ENCODE peak calls at places on chromosomes 2 and 18, in five cellular contexts. W, P, B, G and D are unnamed samples.

GRCh38 chr18:74497308-74497640 is 1.1 kb downstream of the CNDP2 start:
- DNase-seq in B (no peak), G (no peak), P (no peak), W (no peak), D (no peak)

GRCh38 chr2:84251651-84252278 is 207.3 kb downstream of the SUCLG1 start:
- DNase-seq in P (no peak), G (no peak), B (no peak), W (no peak), D (no peak)

GRCh38 chr2:216031960-216032689 is 18.8 kb upstream of the MREG start:
- DNase-seq in B (peak; percentile 76), P (no peak), W (no peak), G (no peak), D (no peak)

GRCh38 chr2:21072477-21073242 is 28.8 kb upstream of the APOB start:
- DNase-seq in B (no peak), G (no peak), P (no peak), W (no peak), D (no peak)

GRCh38 chr2:7191927-7192326 is 274.7 kb downstream of the RNF144A start:
- DNase-seq in P (no peak), B (no peak), G (no peak), W (peak; percentile 96), D (no peak)

GRCh38 chr2:98577313-98577712 is 31.0 kb downstream of the COA5 start:
- DNase-seq in B (no peak), P (no peak), W (no peak), G (no peak), D (no peak)

GRCh38 chr18:33735428-33735827 is 157.4 kb downstream of the ASXL3 start:
- DNase-seq in G (no peak), W (no peak), P (no peak), B (no peak), D (no peak)

GRCh38 chr2:222296311-222296736 is 2.5 kb downstream of the PAX3 start:
- DNase-seq in B (no peak), P (no peak), G (no peak), W (no peak), D (no peak)

GRCh38 chr2:40244251-40245010 is 207.5 kb downstream of the SLC8A1 start:
- DNase-seq in B (no peak), W (peak; percentile 84), G (peak; percentile 27), P (peak; percentile 75), D (peak; percentile 55)

GRCh38 chr2:55365303-55365702 is 54.4 kb downstream of the CCDC88A start:
- DNase-seq in G (no peak), B (no peak), W (no peak), P (no peak), D (peak; percentile 8)

GRCh38 chr2:64338910-64339500 is 115.0 kb upstream of the LGALSL start:
- DNase-seq in B (no peak), G (no peak), W (peak; percentile 81), P (no peak), D (no peak)

GRCh38 chr18:35005963-35006577 is 35.1 kb upstream of the MAPRE2 start:
- DNase-seq in G (no peak), P (peak; percentile 80), W (peak; percentile 63), B (peak; percentile 32), D (peak; percentile 80)

GRCh38 chr2:135175177-135175576 is 123.1 kb downstream of the RAB3GAP1 start:
- DNase-seq in B (no peak), W (no peak), P (no peak), G (no peak), D (no peak)

GRCh38 chr18:63974991-63975390 is 5.1 kb downstream of the SERPINB8 start:
- DNase-seq in P (no peak), W (no peak), B (no peak), G (no peak), D (peak; percentile 41)

GRCh38 chr18:31596081-31596872 is 4.6 kb downstream of the TTR start:
- DNase-seq in B (peak; percentile 42), P (no peak), W (no peak), G (no peak), D (no peak)

GRCh38 chr2:190887089-190887488 is 6.5 kb downstream of the GLS start:
- DNase-seq in G (no peak), W (no peak), B (no peak), P (no peak), D (no peak)

GRCh38 chr2:107936427-107937359 is 49.6 kb upstream of the SLC5A7 start:
- DNase-seq in B (no peak), W (no peak), G (no peak), P (no peak), D (peak; percentile 27)

GRCh38 chr2:144914622-144915230 is 394.8 kb upstream of the ZEB2 start:
- DNase-seq in G (no peak), W (no peak), B (peak; percentile 61), P (no peak), D (no peak)

GRCh38 chr2:154952346-154953010 is 254.0 kb downstream of the KCNJ3 start:
- DNase-seq in B (no peak), G (no peak), P (peak; percentile 90), W (no peak), D (peak; percentile 69)

GRCh38 chr18:58038063-58038462 is 6.0 kb upstream of the NEDD4L start:
- DNase-seq in B (no peak), G (no peak), W (no peak), P (no peak), D (no peak)

GRCh38 chr2:235049719-235050118 is 97.9 kb downstream of the SH3BP4 start:
- DNase-seq in P (no peak), G (no peak), W (no peak), B (no peak), D (no peak)

GRCh38 chr2:112048887-112049286 is 6.2 kb upstream of the TMEM87B start:
- DNase-seq in W (peak; percentile 59), G (no peak), P (peak; percentile 73), B (no peak), D (peak; percentile 68)

GRCh38 chr18:79092869-79093268 is 23.7 kb downstream of the ATP9B start:
- DNase-seq in G (no peak), B (no peak), P (no peak), W (no peak), D (no peak)

GRCh38 chr2:238895361-238895882 is 47.5 kb downstream of the TWIST2 start:
- DNase-seq in W (no peak), B (no peak), G (no peak), P (no peak), D (no peak)

GRCh38 chr2:239239607-239240479 is 161.0 kb downstream of the HDAC4 start:
- DNase-seq in P (peak; percentile 72), W (no peak), G (no peak), B (no peak), D (no peak)

GRCh38 chr2:12636837-12637581 is 79.7 kb upstream of the TRIB2 start:
- DNase-seq in B (no peak), P (no peak), W (peak; percentile 5), G (no peak), D (no peak)

GRCh38 chr18:9989481-9989880 is 75.7 kb downstream of the VAPA start:
- DNase-seq in P (no peak), B (no peak), W (no peak), G (no peak), D (no peak)

GRCh38 chr2:216195565-216195978 is 86.4 kb downstream of the XRCC5 start:
- DNase-seq in G (no peak), W (peak; percentile 67), B (peak; percentile 69), P (no peak), D (no peak)

GRCh38 chr18:30987479-30988241 is 54.9 kb downstream of the DSC3 start:
- DNase-seq in G (no peak), W (no peak), B (no peak), P (no peak), D (no peak)

GRCh38 chr2:168643979-168644378 is 158.5 kb upstream of the NOSTRIN start:
- DNase-seq in W (peak; percentile 38), P (no peak), G (no peak), B (no peak), D (no peak)

GRCh38 chr2:44777542-44777941 is 164.0 kb upstream of the SIX3 start:
- DNase-seq in P (no peak), G (no peak), W (no peak), B (no peak), D (no peak)

GRCh38 chr2:172437419-172438063 is 10.2 kb downstream of the ITGA6 start:
- DNase-seq in P (no peak), W (no peak), G (no peak), B (no peak), D (peak; percentile 44)

GRCh38 chr2:169877406-169877805 is 50.2 kb downstream of the UBR3 start:
- DNase-seq in W (no peak), G (no peak), B (no peak), P (peak; percentile 38), D (peak; percentile 28)

GRCh38 chr2:46056541-46056940 is 240.7 kb upstream of the EPAS1 start:
- DNase-seq in P (no peak), W (no peak), G (no peak), B (no peak), D (no peak)

GRCh38 chr2:56169521-56169920 is 14.3 kb upstream of the CCDC85A start:
- DNase-seq in P (no peak), W (no peak), G (no peak), B (no peak), D (no peak)

GRCh38 chr2:106839849-106840595 is 45.9 kb downstream of the ST6GAL2 start:
- DNase-seq in W (peak; percentile 20), P (no peak), G (no peak), B (no peak), D (peak; percentile 36)

GRCh38 chr2:17539596-17539992 is 902 bp upstream of the VSNL1 start:
- DNase-seq in P (no peak), B (no peak), G (peak; percentile 22), W (no peak), D (no peak)

GRCh38 chr2:53476800-53477199 is 290.8 kb upstream of the CHAC2 start:
- DNase-seq in G (no peak), P (no peak), W (no peak), B (no peak), D (no peak)